ENCODE peak calls at places on chromosomes 3 and 15, in four cellular contexts. One of them, this sample, is unnamed.

GRCh38 chr3:48647714-48648113 is 12.5 kb upstream of the SLC26A6 start:
- DNase-seq in GM12878: no peak
- DNase-seq in AG04450: no peak
- DNase-seq in choroid plexus epithelial cell: no peak
- DNase-seq in this sample: no peak

GRCh38 chr3:159488657-159489056 is 500.0 kb upstream of the IL12A start:
- DNase-seq in choroid plexus epithelial cell: no peak
- DNase-seq in GM12878: no peak
- DNase-seq in AG04450: no peak
- DNase-seq in this sample: no peak

GRCh38 chr3:197350446-197350845 is 52.0 kb upstream of the DLG1 start:
- DNase-seq in choroid plexus epithelial cell: no peak
- DNase-seq in GM12878: no peak
- DNase-seq in AG04450: no peak
- DNase-seq in this sample: no peak

GRCh38 chr3:180870008-180870733 is 42.3 kb upstream of the FXR1 start:
- DNase-seq in GM12878: no peak
- DNase-seq in AG04450: no peak
- DNase-seq in choroid plexus epithelial cell: peak
- DNase-seq in this sample: no peak

GRCh38 chr15:63466378-63467192 is 37.8 kb upstream of the USP3 start:
- DNase-seq in GM12878: no peak
- DNase-seq in AG04450: peak
- DNase-seq in choroid plexus epithelial cell: peak
- DNase-seq in this sample: no peak

GRCh38 chr3:143727391-143727790 is 120.9 kb downstream of the SLC9A9 start:
- DNase-seq in choroid plexus epithelial cell: no peak
- DNase-seq in AG04450: no peak
- DNase-seq in GM12878: no peak
- DNase-seq in this sample: peak

GRCh38 chr3:126664591-126665214 is 9.8 kb upstream of the TXNRD3 start:
- DNase-seq in GM12878: no peak
- DNase-seq in AG04450: no peak
- DNase-seq in choroid plexus epithelial cell: peak
- DNase-seq in this sample: no peak

GRCh38 chr3:122030381-122031122 is 8.5 kb upstream of the ILDR1 start:
- DNase-seq in AG04450: no peak
- DNase-seq in choroid plexus epithelial cell: peak
- DNase-seq in GM12878: peak
- DNase-seq in this sample: no peak

GRCh38 chr3:151918253-151919029 is 45.0 kb downstream of the SUCNR1 start:
- DNase-seq in AG04450: peak
- DNase-seq in choroid plexus epithelial cell: peak
- DNase-seq in GM12878: peak
- DNase-seq in this sample: peak

GRCh38 chr3:13073042-13073906 is at the start of gene IQSEC1:
- DNase-seq in GM12878: no peak
- DNase-seq in AG04450: no peak
- DNase-seq in choroid plexus epithelial cell: peak
- DNase-seq in this sample: no peak
- H3K4me3 ChIP-seq in GM12878: peak
- H3K4me3 ChIP-seq in AG04450: no peak
- H3K4me3 ChIP-seq in choroid plexus epithelial cell: no peak
- H3K4me3 ChIP-seq in this sample: no peak

DNA sequence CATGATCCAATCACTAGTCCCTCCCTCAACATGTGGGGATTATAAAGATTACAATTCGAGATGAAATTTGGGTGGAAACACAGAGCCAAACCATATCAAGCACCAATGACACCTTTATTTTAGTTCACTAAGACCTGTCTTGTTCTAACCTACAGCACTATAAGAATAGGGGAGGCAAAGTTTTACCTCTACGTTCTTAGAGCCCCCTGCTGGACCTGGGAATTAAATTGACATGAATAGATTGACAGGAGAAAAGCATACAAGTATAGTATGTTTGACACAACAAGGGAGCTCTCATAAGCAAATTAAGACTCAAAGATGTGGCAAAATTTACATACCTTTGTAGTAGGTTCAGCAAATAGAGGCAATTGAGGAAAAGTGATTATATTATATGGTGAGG is 974.4 kb upstream of the ALCAM start:
- DNase-seq in choroid plexus epithelial cell: peak
- DNase-seq in GM12878: no peak
- DNase-seq in AG04450: no peak
- DNase-seq in this sample: no peak
- TF ChIP-seq CTCF in choroid plexus epithelial cell: peak
- TF ChIP-seq CTCF in GM12878: no peak
- TF ChIP-seq CTCF in AG04450: no peak
- TF ChIP-seq CTCF in this sample: peak

GRCh38 chr3:137761563-137762503 is 2.3 kb upstream of the SOX14 start:
- DNase-seq in GM12878: no peak
- DNase-seq in choroid plexus epithelial cell: no peak
- DNase-seq in AG04450: no peak
- DNase-seq in this sample: no peak
- H3K4me3 ChIP-seq in GM12878: no peak
- H3K4me3 ChIP-seq in choroid plexus epithelial cell: no peak
- H3K4me3 ChIP-seq in AG04450: no peak
- H3K4me3 ChIP-seq in this sample: no peak

GRCh38 chr3:86771741-86772512 is 219.0 kb downstream of the VGLL3 start:
- DNase-seq in AG04450: no peak
- DNase-seq in GM12878: no peak
- DNase-seq in choroid plexus epithelial cell: no peak
- DNase-seq in this sample: no peak

GRCh38 chr3:86772699-86773098 is 218.2 kb downstream of the VGLL3 start:
- DNase-seq in GM12878: no peak
- DNase-seq in AG04450: no peak
- DNase-seq in choroid plexus epithelial cell: no peak
- DNase-seq in this sample: no peak

GRCh38 chr3:86774082-86774691 is 216.8 kb downstream of the VGLL3 start:
- DNase-seq in AG04450: no peak
- DNase-seq in choroid plexus epithelial cell: peak
- DNase-seq in GM12878: no peak
- DNase-seq in this sample: no peak
- TF ChIP-seq CTCF in AG04450: peak
- TF ChIP-seq CTCF in choroid plexus epithelial cell: peak
- TF ChIP-seq CTCF in GM12878: peak
- TF ChIP-seq CTCF in this sample: peak

GRCh38 chr3:147393261-147393964 is 12.9 kb downstream of the ZIC4 start:
- DNase-seq in GM12878: no peak
- DNase-seq in choroid plexus epithelial cell: peak
- DNase-seq in AG04450: no peak
- DNase-seq in this sample: no peak

GRCh38 chr3:147391726-147392082 is 14.6 kb downstream of the ZIC4 start:
- DNase-seq in GM12878: no peak
- DNase-seq in AG04450: no peak
- DNase-seq in choroid plexus epithelial cell: peak
- DNase-seq in this sample: no peak

GRCh38 chr3:147394168-147394941 is 12.0 kb downstream of the ZIC4 start:
- DNase-seq in AG04450: no peak
- DNase-seq in GM12878: no peak
- DNase-seq in choroid plexus epithelial cell: peak
- DNase-seq in this sample: no peak

GRCh38 chr3:147390589-147391569 is 15.5 kb downstream of the ZIC4 start:
- DNase-seq in AG04450: no peak
- DNase-seq in GM12878: no peak
- DNase-seq in choroid plexus epithelial cell: peak
- DNase-seq in this sample: no peak

DNA sequence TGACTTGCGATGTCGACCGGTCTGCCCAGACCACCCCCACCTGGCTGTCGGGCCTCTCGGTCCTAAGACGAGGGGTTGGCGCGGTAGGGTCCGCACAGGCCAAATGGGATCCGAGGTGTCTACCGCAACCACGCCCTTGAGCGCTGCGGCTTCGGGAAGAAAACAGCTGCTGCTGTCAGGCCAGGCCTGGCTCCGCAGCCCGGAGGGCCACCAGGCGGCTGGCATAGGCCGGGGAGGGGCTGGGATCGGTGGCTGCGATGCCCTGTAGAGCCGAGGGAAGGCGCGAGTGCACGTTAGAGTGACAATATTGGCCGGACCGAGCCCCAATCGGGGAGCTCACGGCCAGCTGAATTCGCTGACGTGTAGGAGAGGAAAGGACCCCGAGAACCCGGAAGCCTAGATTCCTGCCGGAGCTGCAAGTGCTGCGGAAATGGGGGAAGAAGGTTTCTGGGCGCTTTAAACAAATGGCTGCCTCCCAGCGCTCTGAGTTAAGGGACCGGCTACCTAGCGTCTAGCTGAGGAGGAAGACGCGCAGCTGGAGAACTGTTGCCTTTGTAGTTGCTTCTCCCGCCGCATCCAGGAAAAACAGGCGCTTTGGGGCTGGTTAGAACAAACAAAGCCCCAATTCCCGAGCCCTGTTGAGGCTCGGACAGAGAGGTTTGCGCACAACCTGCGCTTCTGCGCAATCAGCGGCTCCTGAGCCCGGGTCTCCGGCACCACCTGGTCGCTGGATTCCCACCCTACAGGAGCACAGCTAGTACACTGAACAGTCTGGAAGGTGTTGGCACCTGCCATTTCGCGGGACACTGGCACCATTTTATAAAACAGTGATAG is 14.0 kb downstream of the ZIC4 start:
- DNase-seq in AG04450: no peak
- DNase-seq in GM12878: no peak
- DNase-seq in choroid plexus epithelial cell: peak
- DNase-seq in this sample: peak
- H3K4me3 ChIP-seq in AG04450: peak
- H3K4me3 ChIP-seq in GM12878: no peak
- H3K4me3 ChIP-seq in choroid plexus epithelial cell: peak
- H3K4me3 ChIP-seq in this sample: peak

DNA sequence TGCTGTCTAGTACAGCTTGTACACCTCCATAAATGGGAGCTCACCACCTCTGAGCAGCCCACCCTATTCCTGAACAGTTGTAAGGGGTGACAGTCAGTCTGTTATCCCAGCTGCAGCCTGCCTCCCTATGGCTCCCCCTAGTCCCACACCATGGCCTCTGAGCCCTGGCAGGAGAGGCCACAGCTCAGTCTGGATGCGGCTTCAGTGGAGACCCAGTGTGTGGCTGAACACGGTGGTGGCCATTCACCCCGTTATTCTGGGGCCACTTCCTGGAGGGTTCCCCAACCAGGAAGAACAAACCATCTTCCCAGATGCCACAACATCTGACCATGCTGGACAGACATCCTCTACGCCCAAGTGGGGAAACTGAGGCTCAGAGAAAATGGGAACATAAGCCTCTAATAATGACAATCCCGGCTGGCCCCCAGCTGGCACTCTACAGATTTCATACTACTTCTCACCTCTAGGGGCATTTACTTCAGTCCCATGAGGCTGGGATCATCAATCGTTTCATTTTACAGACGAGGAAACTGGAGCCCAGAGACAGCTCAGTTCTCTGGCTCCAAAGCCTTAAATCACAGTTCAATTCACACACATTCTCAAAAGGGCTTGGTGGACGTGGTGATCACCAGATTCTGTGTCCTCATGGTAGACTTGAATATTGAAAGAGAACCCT is 9.3 kb upstream of the GRIP2 start:
- DNase-seq in AG04450: no peak
- DNase-seq in choroid plexus epithelial cell: peak
- DNase-seq in GM12878: no peak
- DNase-seq in this sample: no peak
- TF ChIP-seq CTCF in AG04450: peak
- TF ChIP-seq CTCF in choroid plexus epithelial cell: peak
- TF ChIP-seq CTCF in GM12878: peak
- TF ChIP-seq CTCF in this sample: peak

GRCh38 chr3:64358853-64359252 is 133.6 kb upstream of the PRICKLE2 start:
- DNase-seq in AG04450: no peak
- DNase-seq in GM12878: no peak
- DNase-seq in choroid plexus epithelial cell: no peak
- DNase-seq in this sample: no peak

GRCh38 chr3:64355473-64355872 is 130.2 kb upstream of the PRICKLE2 start:
- DNase-seq in choroid plexus epithelial cell: peak
- DNase-seq in AG04450: no peak
- DNase-seq in GM12878: no peak
- DNase-seq in this sample: no peak

GRCh38 chr3:64359735-64360134 is 134.5 kb upstream of the PRICKLE2 start:
- DNase-seq in AG04450: no peak
- DNase-seq in GM12878: no peak
- DNase-seq in choroid plexus epithelial cell: no peak
- DNase-seq in this sample: no peak

GRCh38 chr3:64358176-64358575 is 132.9 kb upstream of the PRICKLE2 start:
- DNase-seq in GM12878: no peak
- DNase-seq in choroid plexus epithelial cell: no peak
- DNase-seq in AG04450: no peak
- DNase-seq in this sample: no peak

DNA sequence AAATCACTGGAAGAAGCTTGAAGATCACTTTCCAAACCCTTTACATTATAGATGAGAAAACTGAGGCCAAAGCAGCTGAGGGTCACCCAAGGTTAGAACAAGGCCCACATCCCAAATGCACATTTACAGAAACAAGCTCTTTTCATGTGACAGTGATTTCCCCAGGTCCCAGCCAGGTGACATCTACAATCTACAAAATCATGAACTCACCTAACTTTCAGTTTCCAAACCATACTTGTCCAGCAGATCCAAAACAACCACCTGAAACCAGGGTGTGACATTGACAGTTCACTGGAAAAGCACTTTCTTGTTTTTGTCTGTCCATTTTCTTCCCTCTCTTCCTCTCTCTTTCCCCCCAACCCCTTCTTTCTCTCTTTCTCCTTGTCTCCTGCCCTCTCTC is 132.2 kb upstream of the PRICKLE2 start:
- DNase-seq in choroid plexus epithelial cell: no peak
- DNase-seq in AG04450: no peak
- DNase-seq in GM12878: no peak
- DNase-seq in this sample: no peak
- H3K4me3 ChIP-seq in choroid plexus epithelial cell: no peak
- H3K4me3 ChIP-seq in AG04450: no peak
- H3K4me3 ChIP-seq in GM12878: no peak
- H3K4me3 ChIP-seq in this sample: no peak

DNA sequence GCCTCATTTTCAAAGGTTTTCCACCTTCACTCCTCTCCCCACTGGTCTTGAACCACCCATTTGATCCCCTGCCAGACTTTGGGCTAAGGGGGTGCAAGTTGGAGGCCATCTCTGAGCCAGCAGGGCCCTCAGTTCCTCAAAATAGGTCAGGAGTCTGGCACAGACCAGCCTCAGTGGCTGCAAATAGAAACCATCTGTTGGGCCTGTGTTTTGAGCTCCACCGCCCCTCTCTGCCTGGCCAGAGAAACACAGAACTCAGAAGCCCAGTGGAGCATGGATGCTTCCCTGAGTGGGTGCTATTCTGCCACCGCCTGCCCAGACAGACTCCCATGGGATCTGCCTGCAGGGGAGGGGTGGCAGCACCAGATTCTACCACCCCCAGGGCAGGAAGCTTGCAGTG is 56.3 kb downstream of the CORO2B start:
- DNase-seq in AG04450: no peak
- DNase-seq in GM12878: no peak
- DNase-seq in choroid plexus epithelial cell: no peak
- DNase-seq in this sample: no peak
- TF ChIP-seq CTCF in AG04450: no peak
- TF ChIP-seq CTCF in GM12878: no peak
- TF ChIP-seq CTCF in choroid plexus epithelial cell: no peak
- TF ChIP-seq CTCF in this sample: no peak

DNA sequence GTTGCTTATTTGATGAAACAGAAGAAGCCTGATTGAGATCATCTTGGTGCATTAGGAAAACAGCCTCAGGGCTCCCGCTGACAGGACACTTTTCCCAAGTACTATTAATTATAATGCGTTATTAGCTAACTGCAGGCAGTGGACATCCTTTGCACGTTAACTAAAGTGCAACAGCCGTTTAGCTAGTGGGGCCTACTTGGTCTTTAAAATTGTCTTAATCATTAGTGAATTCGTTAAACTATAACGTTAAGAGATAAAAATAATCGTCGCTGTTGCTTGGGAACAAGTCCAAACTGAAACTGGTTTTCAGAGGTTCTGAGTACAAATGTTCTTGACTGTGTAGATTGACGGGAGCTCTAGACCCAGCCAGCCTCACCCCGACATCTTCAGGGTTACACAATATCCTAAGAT is 48.2 kb downstream of the SLC2A2 start:
- DNase-seq in AG04450: no peak
- DNase-seq in choroid plexus epithelial cell: no peak
- DNase-seq in GM12878: no peak
- DNase-seq in this sample: no peak
- H3K4me3 ChIP-seq in AG04450: no peak
- H3K4me3 ChIP-seq in choroid plexus epithelial cell: no peak
- H3K4me3 ChIP-seq in GM12878: no peak
- H3K4me3 ChIP-seq in this sample: no peak